ENCODE peak calls at places on chromosomes 12 and 14, in five cellular contexts. One of them, this sample, is unnamed.
A peak's percentile ranks its signal among the peaks of the same experiment; 100 is the strongest.

GRCh38 chr12:52581481-52581880 is 7.8 kb upstream of the KRT74 start:
- DNase-seq in A549: peak; percentile 32
- DNase-seq in T-helper 22 cell: no peak
- DNase-seq in iPS-NIHi11: no peak
- DNase-seq in neural crest cell: no peak
- DNase-seq in this sample: no peak

GRCh38 chr12:82522762-82523161 is 163.9 kb upstream of the TMTC2 start:
- DNase-seq in T-helper 22 cell: no peak
- DNase-seq in A549: no peak
- DNase-seq in iPS-NIHi11: no peak
- DNase-seq in neural crest cell: no peak
- DNase-seq in this sample: no peak

GRCh38 chr14:32933623-32933942 is 5.1 kb upstream of the NPAS3 start:
- DNase-seq in T-helper 22 cell: no peak
- DNase-seq in iPS-NIHi11: no peak
- DNase-seq in neural crest cell: peak; percentile 22
- DNase-seq in A549: no peak
- DNase-seq in this sample: no peak

GRCh38 chr12:54991161-54991991 is 6.8 kb upstream of the TESPA1 start:
- DNase-seq in A549: no peak
- DNase-seq in neural crest cell: no peak
- DNase-seq in T-helper 22 cell: no peak
- DNase-seq in iPS-NIHi11: no peak
- DNase-seq in this sample: no peak

GRCh38 chr12:65999564-66000280 is 130.8 kb downstream of the LLPH start:
- DNase-seq in iPS-NIHi11: no peak
- DNase-seq in A549: no peak
- DNase-seq in neural crest cell: no peak
- DNase-seq in T-helper 22 cell: no peak
- DNase-seq in this sample: no peak

GRCh38 chr12:95815635-95816212 is 25.2 kb upstream of the NTN4 start:
- DNase-seq in A549: peak; percentile 65
- DNase-seq in iPS-NIHi11: peak; percentile 38
- DNase-seq in T-helper 22 cell: no peak
- DNase-seq in neural crest cell: no peak
- DNase-seq in this sample: no peak

GRCh38 chr14:34029921-34030334 is 79.1 kb upstream of the EGLN3 start:
- DNase-seq in iPS-NIHi11: no peak
- DNase-seq in neural crest cell: no peak
- DNase-seq in A549: no peak
- DNase-seq in T-helper 22 cell: no peak
- DNase-seq in this sample: no peak

GRCh38 chr14:102923201-102923919 is 897 bp downstream of the AMN start:
- DNase-seq in neural crest cell: no peak
- DNase-seq in A549: no peak
- DNase-seq in iPS-NIHi11: no peak
- DNase-seq in T-helper 22 cell: no peak
- DNase-seq in this sample: no peak

GRCh38 chr14:75527449-75528163 is 5.3 kb downstream of the BATF start:
- DNase-seq in iPS-NIHi11: no peak
- DNase-seq in T-helper 22 cell: no peak
- DNase-seq in neural crest cell: no peak
- DNase-seq in A549: no peak
- DNase-seq in this sample: no peak

GRCh38 chr14:91186515-91187066 is 57.9 kb downstream of the GPR68 start:
- DNase-seq in A549: no peak
- DNase-seq in T-helper 22 cell: no peak
- DNase-seq in neural crest cell: no peak
- DNase-seq in iPS-NIHi11: no peak
- DNase-seq in this sample: no peak

GRCh38 chr12:92696240-92696639 is 6.5 kb upstream of the PLEKHG7 start:
- DNase-seq in neural crest cell: no peak
- DNase-seq in A549: no peak
- DNase-seq in T-helper 22 cell: no peak
- DNase-seq in iPS-NIHi11: no peak
- DNase-seq in this sample: peak; percentile 41

GRCh38 chr14:61460853-61461611 is 139.7 kb downstream of the PRKCH start:
- DNase-seq in T-helper 22 cell: peak; percentile 54
- DNase-seq in iPS-NIHi11: no peak
- DNase-seq in neural crest cell: no peak
- DNase-seq in A549: no peak
- DNase-seq in this sample: no peak

GRCh38 chr12:118645219-118645618 is 268.9 kb downstream of the SUDS3 start:
- DNase-seq in iPS-NIHi11: peak; percentile 64
- DNase-seq in neural crest cell: peak; percentile 63
- DNase-seq in A549: peak; percentile 10
- DNase-seq in T-helper 22 cell: no peak
- DNase-seq in this sample: no peak

GRCh38 chr14:94596361-94596760 is 15.1 kb downstream of the SERPINA5 start:
- DNase-seq in iPS-NIHi11: no peak
- DNase-seq in T-helper 22 cell: no peak
- DNase-seq in A549: no peak
- DNase-seq in neural crest cell: no peak
- DNase-seq in this sample: no peak

GRCh38 chr12:118107694-118108093 is 3.9 kb upstream of the VSIG10 start:
- DNase-seq in A549: no peak
- DNase-seq in neural crest cell: no peak
- DNase-seq in T-helper 22 cell: no peak
- DNase-seq in iPS-NIHi11: no peak
- DNase-seq in this sample: no peak

GRCh38 chr14:68527329-68527851 is 265.5 kb downstream of the ZFP36L1 start:
- DNase-seq in T-helper 22 cell: no peak
- DNase-seq in A549: peak; percentile 49
- DNase-seq in iPS-NIHi11: peak; percentile 33
- DNase-seq in neural crest cell: no peak
- DNase-seq in this sample: no peak

GRCh38 chr12:75452675-75453330 is 27.8 kb upstream of the GLIPR1 start:
- DNase-seq in neural crest cell: no peak
- DNase-seq in iPS-NIHi11: no peak
- DNase-seq in T-helper 22 cell: no peak
- DNase-seq in A549: peak; percentile 27
- DNase-seq in this sample: no peak

GRCh38 chr12:45377815-45378214 is 161.9 kb downstream of the ANO6 start:
- DNase-seq in neural crest cell: no peak
- DNase-seq in iPS-NIHi11: no peak
- DNase-seq in T-helper 22 cell: no peak
- DNase-seq in A549: no peak
- DNase-seq in this sample: no peak

GRCh38 chr12:38904932-38905479 is 385 bp downstream of the CPNE8 start:
- DNase-seq in neural crest cell: peak; percentile 33
- DNase-seq in A549: peak; percentile 94
- DNase-seq in iPS-NIHi11: peak; percentile 47
- DNase-seq in T-helper 22 cell: peak; percentile 31
- DNase-seq in this sample: peak; percentile 58

GRCh38 chr12:93009533-93009932 is 80.4 kb upstream of the EEA1 start:
- DNase-seq in neural crest cell: no peak
- DNase-seq in T-helper 22 cell: no peak
- DNase-seq in A549: no peak
- DNase-seq in iPS-NIHi11: no peak
- DNase-seq in this sample: no peak

GRCh38 chr12:71746983-71747611 is 7.6 kb upstream of the RAB21 start:
- DNase-seq in T-helper 22 cell: no peak
- DNase-seq in A549: peak; percentile 74
- DNase-seq in iPS-NIHi11: peak; percentile 49
- DNase-seq in neural crest cell: peak; percentile 26
- DNase-seq in this sample: no peak

GRCh38 chr14:59013672-59014298 is 174.7 kb upstream of the DAAM1 start:
- DNase-seq in A549: peak; percentile 40
- DNase-seq in T-helper 22 cell: no peak
- DNase-seq in iPS-NIHi11: no peak
- DNase-seq in neural crest cell: no peak
- DNase-seq in this sample: no peak

GRCh38 chr14:99982449-99983250 is 82.6 kb upstream of the EVL start:
- DNase-seq in A549: peak; percentile 74
- DNase-seq in iPS-NIHi11: peak; percentile 73
- DNase-seq in T-helper 22 cell: peak; percentile 27
- DNase-seq in neural crest cell: peak; percentile 69
- DNase-seq in this sample: peak; percentile 57

GRCh38 chr14:94180655-94181271 is 6.6 kb downstream of the PPP4R4 start:
- DNase-seq in iPS-NIHi11: peak; percentile 16
- DNase-seq in A549: peak; percentile 48
- DNase-seq in neural crest cell: no peak
- DNase-seq in T-helper 22 cell: no peak
- DNase-seq in this sample: no peak

GRCh38 chr14:72514660-72515025 is 379.3 kb downstream of the DPF3 start:
- DNase-seq in T-helper 22 cell: no peak
- DNase-seq in neural crest cell: no peak
- DNase-seq in A549: no peak
- DNase-seq in iPS-NIHi11: no peak
- DNase-seq in this sample: no peak

GRCh38 chr12:99249543-99249942 is 398.0 kb upstream of the GARIN6 start:
- DNase-seq in T-helper 22 cell: no peak
- DNase-seq in neural crest cell: no peak
- DNase-seq in A549: no peak
- DNase-seq in iPS-NIHi11: no peak
- DNase-seq in this sample: no peak

GRCh38 chr14:92513204-92513965 is at the start of gene RIN3:
- DNase-seq in T-helper 22 cell: no peak
- DNase-seq in neural crest cell: peak; percentile 52
- DNase-seq in iPS-NIHi11: peak; percentile 85
- DNase-seq in A549: peak; percentile 59
- DNase-seq in this sample: no peak

GRCh38 chr12:98453070-98453469 is 62.3 kb upstream of the TMPO start:
- DNase-seq in T-helper 22 cell: no peak
- DNase-seq in neural crest cell: no peak
- DNase-seq in iPS-NIHi11: no peak
- DNase-seq in A549: no peak
- DNase-seq in this sample: no peak

GRCh38 chr14:60652674-60653387 is 3.6 kb upstream of the SIX1 start:
- DNase-seq in neural crest cell: no peak
- DNase-seq in A549: no peak
- DNase-seq in iPS-NIHi11: no peak
- DNase-seq in T-helper 22 cell: no peak
- DNase-seq in this sample: no peak

GRCh38 chr12:89838846-89839245 is 130.2 kb upstream of the ATP2B1 start:
- DNase-seq in A549: no peak
- DNase-seq in T-helper 22 cell: no peak
- DNase-seq in iPS-NIHi11: no peak
- DNase-seq in neural crest cell: no peak
- DNase-seq in this sample: no peak

GRCh38 chr14:75234173-75234855 is 44.3 kb upstream of the FOS start:
- DNase-seq in A549: peak; percentile 51
- DNase-seq in T-helper 22 cell: no peak
- DNase-seq in iPS-NIHi11: no peak
- DNase-seq in neural crest cell: no peak
- DNase-seq in this sample: no peak

GRCh38 chr12:26800858-26801257 is 32.1 kb downstream of the ITPR2 start:
- DNase-seq in iPS-NIHi11: no peak
- DNase-seq in neural crest cell: no peak
- DNase-seq in T-helper 22 cell: no peak
- DNase-seq in A549: no peak
- DNase-seq in this sample: no peak

This sample was measured in dorsolateral prefrontal cortex.